ENCODE peak calls at places on chromosomes 7 and 10, in five cellular contexts. T, O, N, C and V are unnamed samples.

GRCh38 chr7:106618480-106618879 is 42.5 kb downstream of the CCDC71L start:
- DNase-seq in T (peak), O (no peak), N (no peak), C (no peak), V (peak)

GRCh38 chr7:11343818-11344413 is 370.2 kb downstream of the PHF14 start:
- DNase-seq in T (peak), O (no peak), N (peak), C (peak), V (peak)

GRCh38 chr7:137626469-137627067 is 220.2 kb downstream of the DGKI start:
- DNase-seq in T (peak), O (no peak), N (peak), C (peak), V (peak)

GRCh38 chr10:21975378-21975990 is 28.0 kb downstream of the DNAJC1 start:
- DNase-seq in T (no peak), O (no peak), N (peak), C (no peak), V (no peak)

GRCh38 chr7:97973206-97973658 is 16.8 kb downstream of the OCM2 start:
- DNase-seq in T (no peak), O (no peak), N (peak), C (no peak), V (no peak)

GRCh38 chr7:11298220-11298619 is 324.5 kb downstream of the PHF14 start:
- DNase-seq in T (no peak), O (no peak), N (no peak), C (no peak), V (no peak)

GRCh38 chr7:2843711-2844152 is 376 bp downstream of the GNA12 start:
- DNase-seq in T (peak), O (peak), N (peak), C (no peak), V (no peak)

GRCh38 chr7:157926107-157926506 is 589.3 kb downstream of the DNAJB6 start:
- DNase-seq in T (no peak), O (no peak), N (no peak), C (no peak), V (no peak)

GRCh38 chr10:43998021-43998809 is 349.5 kb upstream of the ZNF32 start:
- DNase-seq in T (peak), O (no peak), N (no peak), C (no peak), V (peak)

GRCh38 chr10:99927719-99928280 is 81.9 kb downstream of the DNMBP start:
- DNase-seq in T (no peak), O (no peak), N (no peak), C (no peak), V (no peak)

GRCh38 chr7:98613601-98614425 is 3.3 kb upstream of the NPTX2 start:
- DNase-seq in T (peak), O (no peak), N (no peak), C (peak), V (peak)

GRCh38 chr7:40796723-40797122 is 661.9 kb downstream of the SUGCT start:
- DNase-seq in T (no peak), O (no peak), N (no peak), C (no peak), V (no peak)

GRCh38 chr7:150788474-150789269 is 11.5 kb downstream of the TMEM176B start:
- DNase-seq in T (no peak), O (peak), N (peak), C (no peak), V (no peak)

GRCh38 chr7:28608766-28609165 is 196.4 kb downstream of the CREB5 start:
- DNase-seq in T (peak), O (no peak), N (no peak), C (no peak), V (peak)

GRCh38 chr7:16989883-16990413 is 108.2 kb upstream of the AGR3 start:
- DNase-seq in T (peak), O (no peak), N (no peak), C (peak), V (peak)

GRCh38 chr7:2785071-2785500 is 59.0 kb downstream of the GNA12 start:
- DNase-seq in T (peak), O (no peak), N (no peak), C (peak), V (peak)

GRCh38 chr10:94902570-94902969 is 35.9 kb upstream of the CYP2C9 start:
- DNase-seq in T (no peak), O (no peak), N (no peak), C (no peak), V (no peak)

DNA sequence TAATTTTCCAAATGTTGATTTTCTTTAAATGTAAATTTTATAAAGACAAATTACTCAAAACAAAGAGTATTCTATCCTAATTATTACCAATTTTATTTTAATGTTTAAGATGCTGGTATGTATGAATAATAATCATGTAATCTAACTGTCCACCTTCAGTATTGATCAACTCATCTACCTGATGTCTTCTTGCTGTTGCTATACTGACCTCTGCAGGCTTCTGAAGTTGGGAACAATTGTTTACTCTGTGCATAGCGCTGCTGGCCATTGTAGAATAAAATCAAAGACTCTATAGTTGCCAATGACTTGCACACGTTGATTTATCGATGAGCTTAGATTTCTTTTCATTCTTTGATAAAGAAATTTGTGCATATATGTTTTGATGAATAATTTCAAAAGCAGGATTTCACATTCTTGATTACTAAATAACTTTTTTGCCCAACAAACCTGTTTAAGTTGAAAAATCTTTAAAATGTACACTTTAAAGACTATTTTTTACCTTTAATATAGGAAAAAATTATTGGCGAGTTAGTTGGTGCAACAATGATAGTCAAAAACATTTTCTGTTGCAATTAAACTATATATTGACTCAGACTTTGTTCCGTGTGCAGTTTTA is 282.3 kb downstream of the TFEC start:
- DNase-seq in T (peak), O (no peak), N (no peak), C (no peak), V (no peak)
- TF ChIP-seq CTCF in T (peak), O (peak), N (peak), C (peak), V (no peak)

GRCh38 chr7:130961128-130961601 is 227.2 kb upstream of the KLF14 start:
- DNase-seq in T (peak), O (no peak), N (no peak), C (peak), V (peak)
- H3K4me3 ChIP-seq in T (peak), O (no peak), N (peak), C (peak), V (peak)

GRCh38 chr7:130084037-130084875 is 13.9 kb downstream of the KLHDC10 start:
- DNase-seq in T (peak), O (no peak), N (no peak), C (no peak), V (peak)
- TF ChIP-seq CTCF in T (peak), O (peak), N (peak), C (peak), V (peak)

GRCh38 chr10:90930070-90930837 is 9.4 kb upstream of the ANKRD1 start:
- DNase-seq in T (peak), O (no peak), N (no peak), C (peak), V (peak)
- H3K4me3 ChIP-seq in T (no peak), O (no peak), N (no peak), C (peak), V (no peak)

GRCh38 chr10:6780008-6780677 is 200.1 kb upstream of the PRKCQ start:
- DNase-seq in T (no peak), O (no peak), N (no peak), C (no peak), V (no peak)

GRCh38 chr10:6778992-6779701 is 199.1 kb upstream of the PRKCQ start:
- DNase-seq in T (peak), O (no peak), N (no peak), C (peak), V (peak)

GRCh38 chr10:6781133-6781770 is 201.2 kb upstream of the PRKCQ start:
- DNase-seq in T (no peak), O (no peak), N (no peak), C (no peak), V (no peak)

GRCh38 chr10:6786579-6787031 is 206.5 kb upstream of the PRKCQ start:
- DNase-seq in T (peak), O (no peak), N (peak), C (no peak), V (peak)

GRCh38 chr10:6782378-6782777 is 202.3 kb upstream of the PRKCQ start:
- DNase-seq in T (no peak), O (no peak), N (no peak), C (no peak), V (no peak)
- TF ChIP-seq CTCF in T (no peak), O (no peak), N (no peak), C (no peak), V (no peak)